ENCODE peak calls at places on chromosomes 5 and 9, in four cellular contexts. One of them, this sample, is unnamed.

GRCh38 chr9:18566125-18566524 is 92.2 kb downstream of the ADAMTSL1 start:
- DNase-seq in psoas muscle: no peak
- DNase-seq in tibial artery: no peak
- DNase-seq in uterus: no peak
- DNase-seq in this sample: no peak

GRCh38 chr9:3177921-3178320 is 334.0 kb upstream of the PUM3 start:
- DNase-seq in psoas muscle: no peak
- DNase-seq in tibial artery: no peak
- DNase-seq in uterus: no peak
- DNase-seq in this sample: no peak

GRCh38 chr5:145737578-145737977 is 97.6 kb downstream of the PRELID2 start:
- DNase-seq in psoas muscle: no peak
- DNase-seq in tibial artery: no peak
- DNase-seq in uterus: no peak
- DNase-seq in this sample: no peak

GRCh38 chr5:50751064-50751657 is 84.7 kb downstream of the PARP8 start:
- DNase-seq in psoas muscle: no peak
- DNase-seq in tibial artery: no peak
- DNase-seq in uterus: no peak
- DNase-seq in this sample: no peak

GRCh38 chr9:99919930-99920329 is 13.5 kb downstream of the STX17 start:
- DNase-seq in psoas muscle: no peak
- DNase-seq in tibial artery: no peak
- DNase-seq in uterus: no peak
- DNase-seq in this sample: no peak

GRCh38 chr9:113462781-113463286 is 693 bp upstream of the RGS3 start:
- DNase-seq in psoas muscle: no peak
- DNase-seq in tibial artery: no peak
- DNase-seq in uterus: no peak
- DNase-seq in this sample: no peak

GRCh38 chr9:19666575-19666974 is 122.3 kb downstream of the SLC24A2 start:
- DNase-seq in psoas muscle: no peak
- DNase-seq in tibial artery: no peak
- DNase-seq in uterus: no peak
- DNase-seq in this sample: no peak

GRCh38 chr5:167280111-167280510 is 1011.3 kb upstream of the WWC1 start:
- DNase-seq in psoas muscle: no peak
- DNase-seq in tibial artery: no peak
- DNase-seq in uterus: no peak
- DNase-seq in this sample: no peak

GRCh38 chr5:1155191-1156032 is 43.5 kb upstream of the SLC12A7 start:
- DNase-seq in psoas muscle: no peak
- DNase-seq in tibial artery: no peak
- DNase-seq in uterus: no peak
- DNase-seq in this sample: peak; percentile 8

GRCh38 chr5:143245929-143246561 is 157.4 kb downstream of the NR3C1 start:
- DNase-seq in psoas muscle: peak; percentile 67
- DNase-seq in tibial artery: no peak
- DNase-seq in uterus: no peak
- DNase-seq in this sample: no peak

GRCh38 chr9:99851028-99851822 is 29.5 kb downstream of the NR4A3 start:
- DNase-seq in psoas muscle: no peak
- DNase-seq in tibial artery: no peak
- DNase-seq in uterus: no peak
- DNase-seq in this sample: no peak

GRCh38 chr9:90331826-90332575 is 310.6 kb downstream of the DIRAS2 start:
- DNase-seq in psoas muscle: no peak
- DNase-seq in tibial artery: no peak
- DNase-seq in uterus: no peak
- DNase-seq in this sample: no peak

GRCh38 chr9:36141288-36141687 is 4.8 kb downstream of the GLIPR2 start:
- DNase-seq in psoas muscle: no peak
- DNase-seq in tibial artery: no peak
- DNase-seq in uterus: peak; percentile 64
- DNase-seq in this sample: no peak

GRCh38 chr9:83649515-83649914 is 26.6 kb downstream of the IDNK start:
- DNase-seq in psoas muscle: no peak
- DNase-seq in tibial artery: no peak
- DNase-seq in uterus: no peak
- DNase-seq in this sample: no peak

GRCh38 chr5:83837261-83837894 is 116.7 kb upstream of the HAPLN1 start:
- DNase-seq in psoas muscle: no peak
- DNase-seq in tibial artery: no peak
- DNase-seq in uterus: no peak
- DNase-seq in this sample: no peak

GRCh38 chr9:135552698-135553161 is 6.8 kb downstream of the OBP2A start:
- DNase-seq in psoas muscle: no peak
- DNase-seq in tibial artery: no peak
- DNase-seq in uterus: no peak
- DNase-seq in this sample: no peak

GRCh38 chr5:172106511-172107356 is 81.3 kb downstream of the STK10 start:
- DNase-seq in psoas muscle: peak; percentile 72
- DNase-seq in tibial artery: no peak
- DNase-seq in uterus: peak; percentile 56
- DNase-seq in this sample: peak; percentile 85

GRCh38 chr5:98794001-98794400 is 20.5 kb downstream of the RGMB start:
- DNase-seq in psoas muscle: no peak
- DNase-seq in tibial artery: no peak
- DNase-seq in uterus: no peak
- DNase-seq in this sample: no peak

GRCh38 chr9:135604437-135605237 is 34.7 kb downstream of the GLT6D1 start:
- DNase-seq in psoas muscle: no peak
- DNase-seq in tibial artery: peak; percentile 62
- DNase-seq in uterus: no peak
- DNase-seq in this sample: no peak

GRCh38 chr9:32526042-32526706 is at the start of gene RIGI:
- DNase-seq in psoas muscle: peak; percentile 92
- DNase-seq in tibial artery: peak; percentile 96
- DNase-seq in uterus: peak; percentile 95
- DNase-seq in this sample: peak; percentile 96

GRCh38 chr9:89497978-89498844 is at the start of gene SEMA4D:
- DNase-seq in psoas muscle: peak; percentile 75
- DNase-seq in tibial artery: peak; percentile 76
- DNase-seq in uterus: peak; percentile 83
- DNase-seq in this sample: peak; percentile 83

GRCh38 chr9:131799177-131799823 is 59.4 kb upstream of the RAPGEF1 start:
- DNase-seq in psoas muscle: no peak
- DNase-seq in tibial artery: no peak
- DNase-seq in uterus: no peak
- DNase-seq in this sample: peak; percentile 79

GRCh38 chr9:82418334-82418733 is 429.8 kb downstream of the SPATA31D1 start:
- DNase-seq in psoas muscle: no peak
- DNase-seq in tibial artery: no peak
- DNase-seq in uterus: no peak
- DNase-seq in this sample: no peak

GRCh38 chr9:72586388-72587160 is 65.2 kb downstream of the TMC1 start:
- DNase-seq in psoas muscle: no peak
- DNase-seq in tibial artery: no peak
- DNase-seq in uterus: no peak
- DNase-seq in this sample: no peak

GRCh38 chr9:28064241-28064640 is 491.0 kb upstream of the C9orf72 start:
- DNase-seq in psoas muscle: no peak
- DNase-seq in tibial artery: no peak
- DNase-seq in uterus: no peak
- DNase-seq in this sample: no peak

GRCh38 chr5:111246459-111246858 is 22.3 kb downstream of the CAMK4 start:
- DNase-seq in psoas muscle: no peak
- DNase-seq in tibial artery: no peak
- DNase-seq in uterus: no peak
- DNase-seq in this sample: no peak

GRCh38 chr9:108517591-108518365 is 338.0 kb downstream of the ACTL7B start:
- DNase-seq in psoas muscle: no peak
- DNase-seq in tibial artery: no peak
- DNase-seq in uterus: no peak
- DNase-seq in this sample: no peak

GRCh38 chr5:172713113-172713808 is 57.7 kb downstream of the DUSP1 start:
- DNase-seq in psoas muscle: peak; percentile 84
- DNase-seq in tibial artery: no peak
- DNase-seq in uterus: peak; percentile 63
- DNase-seq in this sample: peak; percentile 77

GRCh38 chr9:96015876-96016686 is 140.6 kb downstream of the ERCC6L2 start:
- DNase-seq in psoas muscle: no peak
- DNase-seq in tibial artery: no peak
- DNase-seq in uterus: no peak
- DNase-seq in this sample: no peak

GRCh38 chr9:89985078-89985477 is 380.3 kb downstream of the GADD45G start:
- DNase-seq in psoas muscle: no peak
- DNase-seq in tibial artery: no peak
- DNase-seq in uterus: no peak
- DNase-seq in this sample: no peak

GRCh38 chr5:40428815-40429214 is 250.9 kb upstream of the PTGER4 start:
- DNase-seq in psoas muscle: no peak
- DNase-seq in tibial artery: no peak
- DNase-seq in uterus: no peak
- DNase-seq in this sample: no peak

GRCh38 chr9:20784196-20784595 is 100.1 kb downstream of the FOCAD start:
- DNase-seq in psoas muscle: no peak
- DNase-seq in tibial artery: no peak
- DNase-seq in uterus: no peak
- DNase-seq in this sample: no peak

GRCh38 chr5:61303348-61303747 is 28.7 kb upstream of the ZSWIM6 start:
- DNase-seq in psoas muscle: no peak
- DNase-seq in tibial artery: no peak
- DNase-seq in uterus: no peak
- DNase-seq in this sample: no peak

GRCh38 chr5:86862093-86862492 is 244.4 kb downstream of the COX7C start:
- DNase-seq in psoas muscle: no peak
- DNase-seq in tibial artery: no peak
- DNase-seq in uterus: no peak
- DNase-seq in this sample: no peak

GRCh38 chr5:115194671-115195070 is 25.0 kb upstream of the TRIM36 start:
- DNase-seq in psoas muscle: no peak
- DNase-seq in tibial artery: no peak
- DNase-seq in uterus: no peak
- DNase-seq in this sample: no peak

GRCh38 chr5:135398160-135398854 is 724 bp downstream of the MACROH2A1 start:
- DNase-seq in psoas muscle: peak; percentile 74
- DNase-seq in tibial artery: no peak
- DNase-seq in uterus: no peak
- DNase-seq in this sample: peak; percentile 63

GRCh38 chr5:61817472-61818326 is 485.6 kb downstream of the ZSWIM6 start:
- DNase-seq in psoas muscle: no peak
- DNase-seq in tibial artery: no peak
- DNase-seq in uterus: no peak
- DNase-seq in this sample: no peak

GRCh38 chr5:130616161-130616560 is 548.9 kb downstream of the HINT1 start:
- DNase-seq in psoas muscle: no peak
- DNase-seq in tibial artery: no peak
- DNase-seq in uterus: no peak
- DNase-seq in this sample: no peak

GRCh38 chr5:68432682-68433081 is 217.1 kb downstream of the PIK3R1 start:
- DNase-seq in psoas muscle: no peak
- DNase-seq in tibial artery: no peak
- DNase-seq in uterus: no peak
- DNase-seq in this sample: no peak

GRCh38 chr5:68436686-68437520 is 221.3 kb downstream of the PIK3R1 start:
- DNase-seq in psoas muscle: no peak
- DNase-seq in tibial artery: no peak
- DNase-seq in uterus: no peak
- DNase-seq in this sample: no peak

GRCh38 chr5:68435611-68436010 is 220.1 kb downstream of the PIK3R1 start:
- DNase-seq in psoas muscle: no peak
- DNase-seq in tibial artery: no peak
- DNase-seq in uterus: no peak
- DNase-seq in this sample: no peak

GRCh38 chr5:68431601-68432337 is 216.2 kb downstream of the PIK3R1 start:
- DNase-seq in psoas muscle: no peak
- DNase-seq in tibial artery: no peak
- DNase-seq in uterus: no peak
- DNase-seq in this sample: no peak

GRCh38 chr5:68433921-68434879 is 218.6 kb downstream of the PIK3R1 start:
- DNase-seq in psoas muscle: peak; percentile 85
- DNase-seq in tibial artery: peak; percentile 96
- DNase-seq in uterus: peak; percentile 73
- DNase-seq in this sample: peak; percentile 90
- H3K4me3 ChIP-seq in psoas muscle: no peak overlapping the region
- H3K4me3 ChIP-seq in tibial artery: no peak overlapping the region
- H3K4me3 ChIP-seq in uterus: no peak overlapping the region
- H3K4me3 ChIP-seq in this sample: no peak overlapping the region

DNA sequence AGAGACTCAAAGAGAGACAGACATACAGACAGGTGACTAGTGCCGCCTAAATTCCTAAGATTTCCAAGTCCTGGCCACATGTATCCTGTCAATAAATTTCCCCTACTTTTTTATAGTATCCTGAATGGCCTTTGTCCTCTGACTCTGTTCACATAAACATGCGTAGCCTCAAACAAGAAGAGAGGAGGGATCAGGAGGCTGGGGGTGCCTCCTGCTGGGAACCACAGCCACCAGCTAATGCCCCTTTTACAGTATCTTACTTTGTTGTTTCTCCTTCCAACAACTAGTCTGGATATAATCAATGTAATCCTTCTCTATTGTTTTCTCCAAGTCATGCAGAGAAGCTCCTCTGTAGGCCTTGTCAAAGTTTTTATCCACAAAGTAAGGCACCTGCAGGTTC is 15.9 kb upstream of the SPATA24 start:
- DNase-seq in psoas muscle: no peak
- DNase-seq in tibial artery: no peak
- DNase-seq in uterus: no peak
- DNase-seq in this sample: no peak
- H3K4me1 ChIP-seq in psoas muscle: peaks cover 51% of the 10 kb centered on the region
- H3K4me1 ChIP-seq in tibial artery: no peaks in the 10 kb centered on the region
- H3K4me1 ChIP-seq in uterus: peaks cover 7% of the 10 kb centered on the region
- H3K4me1 ChIP-seq in this sample: peaks cover 12% of the 10 kb centered on the region

GRCh38 chr5:64914396-64914795 is 145.7 kb downstream of the CWC27 start:
- DNase-seq in psoas muscle: no peak
- DNase-seq in tibial artery: no peak
- DNase-seq in uterus: no peak
- DNase-seq in this sample: no peak
- H3K4me3 ChIP-seq in psoas muscle: no peak overlapping the region
- H3K4me3 ChIP-seq in tibial artery: no peak overlapping the region
- H3K4me3 ChIP-seq in uterus: no peak overlapping the region
- H3K4me3 ChIP-seq in this sample: no peak overlapping the region

GRCh38 chr9:127549771-127550170 is 62.3 kb upstream of the STXBP1 start:
- DNase-seq in psoas muscle: no peak
- DNase-seq in tibial artery: no peak
- DNase-seq in uterus: no peak
- DNase-seq in this sample: peak; percentile 26
- H3K4me1 ChIP-seq in psoas muscle: no peaks in the 10 kb centered on the region
- H3K4me1 ChIP-seq in tibial artery: no peaks in the 10 kb centered on the region
- H3K4me1 ChIP-seq in uterus: peaks cover 19% of the 10 kb centered on the region
- H3K4me1 ChIP-seq in this sample: peaks cover 15% of the 10 kb centered on the region

This sample was measured in right cardiac atrium.